ENCODE peak calls at places on chromosomes 3 and 15, in seven cellular contexts. One of them, this sample, is unnamed. For H3K4me1, the result is how much of the 10 kb centered on the place peaks cover.

GRCh38 chr3:79002465-79003372 is 765.1 kb downstream of the ROBO1 start:
- DNase-seq in mesendoderm: peak
- DNase-seq in IMR-90: no peak
- DNase-seq in neuronal stem cell: no peak
- DNase-seq in H9: no peak
- DNase-seq in trophoblast cell: no peak
- DNase-seq in H1: no peak
- DNase-seq in this sample: no peak

GRCh38 chr3:38541800-38542199 is 45.7 kb downstream of the EXOG start:
- DNase-seq in mesendoderm: no peak
- DNase-seq in IMR-90: no peak
- DNase-seq in neuronal stem cell: no peak
- DNase-seq in H9: no peak
- DNase-seq in trophoblast cell: no peak
- DNase-seq in H1: no peak
- DNase-seq in this sample: no peak

GRCh38 chr3:17759901-17760300 is 17.5 kb upstream of the TBC1D5 start:
- DNase-seq in mesendoderm: no peak
- DNase-seq in IMR-90: no peak
- DNase-seq in neuronal stem cell: no peak
- DNase-seq in H9: no peak
- DNase-seq in trophoblast cell: no peak
- DNase-seq in H1: no peak
- DNase-seq in this sample: no peak

GRCh38 chr3:166425900-166426611 is 588.8 kb upstream of the BCHE start:
- DNase-seq in mesendoderm: peak
- DNase-seq in IMR-90: no peak
- DNase-seq in neuronal stem cell: no peak
- DNase-seq in H9: peak
- DNase-seq in trophoblast cell: peak
- DNase-seq in H1: no peak
- DNase-seq in this sample: no peak

GRCh38 chr3:107384907-107385306 is 7.7 kb downstream of the CCDC54 start:
- DNase-seq in mesendoderm: peak
- DNase-seq in IMR-90: no peak
- DNase-seq in neuronal stem cell: no peak
- DNase-seq in H9: no peak
- DNase-seq in trophoblast cell: no peak
- DNase-seq in H1: no peak
- DNase-seq in this sample: no peak

GRCh38 chr3:1600700-1601418 is 497.8 kb upstream of the CNTN4 start:
- DNase-seq in mesendoderm: no peak
- DNase-seq in IMR-90: no peak
- DNase-seq in neuronal stem cell: no peak
- DNase-seq in H9: no peak
- DNase-seq in trophoblast cell: no peak
- DNase-seq in H1: no peak
- DNase-seq in this sample: no peak

GRCh38 chr3:34174740-34175139 is 376.3 kb downstream of the PDCD6IP start:
- DNase-seq in mesendoderm: peak
- DNase-seq in IMR-90: no peak
- DNase-seq in neuronal stem cell: no peak
- DNase-seq in H9: no peak
- DNase-seq in trophoblast cell: no peak
- DNase-seq in H1: no peak
- DNase-seq in this sample: no peak

GRCh38 chr3:46925585-46925934 is 48.0 kb downstream of the PTH1R start:
- DNase-seq in mesendoderm: no peak
- DNase-seq in IMR-90: no peak
- DNase-seq in neuronal stem cell: no peak
- DNase-seq in H9: no peak
- DNase-seq in trophoblast cell: no peak
- DNase-seq in H1: no peak
- DNase-seq in this sample: no peak

GRCh38 chr3:135491478-135491877 is 474.1 kb upstream of the PPP2R3A start:
- DNase-seq in mesendoderm: peak
- DNase-seq in IMR-90: no peak
- DNase-seq in neuronal stem cell: no peak
- DNase-seq in H9: no peak
- DNase-seq in trophoblast cell: no peak
- DNase-seq in H1: no peak
- DNase-seq in this sample: no peak

GRCh38 chr3:160763073-160763472 is 7.0 kb downstream of the PPM1L start:
- DNase-seq in mesendoderm: no peak
- DNase-seq in IMR-90: no peak
- DNase-seq in neuronal stem cell: no peak
- DNase-seq in H9: no peak
- DNase-seq in trophoblast cell: no peak
- DNase-seq in H1: no peak
- DNase-seq in this sample: no peak

GRCh38 chr3:160768031-160768430 is 12.0 kb downstream of the PPM1L start:
- DNase-seq in mesendoderm: no peak
- DNase-seq in IMR-90: no peak
- DNase-seq in neuronal stem cell: no peak
- DNase-seq in H9: no peak
- DNase-seq in trophoblast cell: no peak
- DNase-seq in H1: no peak
- DNase-seq in this sample: no peak

GRCh38 chr3:160768918-160769317 is 12.9 kb downstream of the PPM1L start:
- DNase-seq in mesendoderm: no peak
- DNase-seq in IMR-90: no peak
- DNase-seq in neuronal stem cell: no peak
- DNase-seq in H9: no peak
- DNase-seq in trophoblast cell: no peak
- DNase-seq in H1: no peak
- DNase-seq in this sample: no peak

DNA sequence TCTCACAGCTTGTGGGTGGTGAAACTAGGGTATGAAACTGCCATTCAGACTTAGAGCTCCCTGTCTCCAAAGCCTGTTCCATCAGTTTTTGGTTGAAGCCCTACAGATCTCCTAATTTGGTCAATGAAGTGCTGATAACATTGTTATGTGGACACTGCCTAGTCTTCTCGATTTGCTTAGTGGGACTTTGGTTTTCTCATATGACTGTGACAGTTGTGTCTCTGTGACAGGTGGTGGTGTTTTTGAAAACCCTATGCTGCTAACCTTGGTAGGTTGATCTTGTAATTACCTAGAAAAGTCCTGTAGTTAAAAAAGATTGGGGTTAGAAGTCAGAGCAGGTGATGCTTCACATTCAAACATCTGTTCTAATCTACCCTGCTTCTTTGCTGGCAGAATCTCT is 9.2 kb downstream of the PPM1L start:
- DNase-seq in mesendoderm: no peak
- DNase-seq in IMR-90: no peak
- DNase-seq in neuronal stem cell: no peak
- DNase-seq in H9: no peak
- DNase-seq in trophoblast cell: no peak
- DNase-seq in H1: no peak
- DNase-seq in this sample: no peak
- H3K4ac ChIP-seq in mesendoderm: no peak
- H3K4ac ChIP-seq in IMR-90: no peak
- H3K4ac ChIP-seq in neuronal stem cell: no peak
- H3K4ac ChIP-seq in H9: no peak
- H3K4ac ChIP-seq in trophoblast cell: no peak
- H3K4ac ChIP-seq in H1: no peak
- H3K4ac ChIP-seq in this sample: no peak

DNA sequence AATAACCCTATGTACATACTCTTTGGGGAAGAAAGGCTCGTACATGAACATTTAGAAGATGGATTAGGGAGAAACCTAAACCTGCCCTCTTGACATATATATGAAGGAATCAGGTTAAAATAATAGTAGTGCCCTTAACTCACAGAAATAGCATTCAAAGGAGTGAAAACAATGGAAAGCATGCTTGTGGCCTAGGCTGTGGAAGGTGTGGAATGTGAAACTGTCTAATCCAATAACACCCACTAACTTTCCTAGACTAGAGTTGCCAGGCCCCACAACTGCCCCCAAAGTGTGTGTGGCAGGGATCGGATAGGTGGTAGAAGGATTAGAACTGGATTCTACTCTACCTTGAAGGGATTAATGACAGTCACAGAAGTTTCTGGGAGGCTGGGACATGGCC is 317.4 kb upstream of the LRRFIP2 start:
- DNase-seq in mesendoderm: peak
- DNase-seq in IMR-90: no peak
- DNase-seq in neuronal stem cell: no peak
- DNase-seq in H9: no peak
- DNase-seq in trophoblast cell: no peak
- DNase-seq in H1: no peak
- DNase-seq in this sample: no peak
- H3K4me1 ChIP-seq in mesendoderm: under half
- H3K4me1 ChIP-seq in IMR-90: under half
- H3K4me1 ChIP-seq in neuronal stem cell: under half
- H3K4me1 ChIP-seq in H9: under half
- H3K4me1 ChIP-seq in trophoblast cell: under half
- H3K4me1 ChIP-seq in H1: under half
- H3K4me1 ChIP-seq in this sample: under half

GRCh38 chr3:114418724-114419543 is 125.1 kb downstream of the TIGIT start:
- DNase-seq in mesendoderm: peak
- DNase-seq in IMR-90: peak
- DNase-seq in neuronal stem cell: peak
- DNase-seq in H9: no peak
- DNase-seq in trophoblast cell: peak
- DNase-seq in H1: no peak
- DNase-seq in this sample: peak
- H3K4me2 ChIP-seq in mesendoderm: no peak
- H3K4me2 ChIP-seq in IMR-90: peak
- H3K4me2 ChIP-seq in neuronal stem cell: no peak
- H3K4me2 ChIP-seq in H9: no peak
- H3K4me2 ChIP-seq in trophoblast cell: no peak
- H3K4me2 ChIP-seq in H1: no peak
- H3K4me2 ChIP-seq in this sample: no peak

GRCh38 chr3:36832406-36832805 is 68.1 kb upstream of the DCLK3 start:
- DNase-seq in mesendoderm: no peak
- DNase-seq in IMR-90: no peak
- DNase-seq in neuronal stem cell: no peak
- DNase-seq in H9: no peak
- DNase-seq in trophoblast cell: no peak
- DNase-seq in H1: no peak
- DNase-seq in this sample: no peak
- H3K4ac ChIP-seq in mesendoderm: no peak
- H3K4ac ChIP-seq in IMR-90: no peak
- H3K4ac ChIP-seq in neuronal stem cell: no peak
- H3K4ac ChIP-seq in H9: no peak
- H3K4ac ChIP-seq in trophoblast cell: no peak
- H3K4ac ChIP-seq in H1: no peak
- H3K4ac ChIP-seq in this sample: no peak

GRCh38 chr15:98883504-98883903 is 124.1 kb downstream of the PGPEP1L start:
- DNase-seq in mesendoderm: no peak
- DNase-seq in IMR-90: no peak
- DNase-seq in neuronal stem cell: no peak
- DNase-seq in H9: no peak
- DNase-seq in trophoblast cell: no peak
- DNase-seq in H1: no peak
- DNase-seq in this sample: no peak

GRCh38 chr15:98878172-98878571 is 129.4 kb downstream of the PGPEP1L start:
- DNase-seq in mesendoderm: no peak
- DNase-seq in IMR-90: peak
- DNase-seq in neuronal stem cell: no peak
- DNase-seq in H9: no peak
- DNase-seq in trophoblast cell: no peak
- DNase-seq in H1: no peak
- DNase-seq in this sample: peak

GRCh38 chr15:98884894-98885293 is 122.7 kb downstream of the PGPEP1L start:
- DNase-seq in mesendoderm: no peak
- DNase-seq in IMR-90: no peak
- DNase-seq in neuronal stem cell: no peak
- DNase-seq in H9: no peak
- DNase-seq in trophoblast cell: no peak
- DNase-seq in H1: no peak
- DNase-seq in this sample: no peak

GRCh38 chr15:98878862-98879261 is 128.7 kb downstream of the PGPEP1L start:
- DNase-seq in mesendoderm: no peak
- DNase-seq in IMR-90: no peak
- DNase-seq in neuronal stem cell: no peak
- DNase-seq in H9: no peak
- DNase-seq in trophoblast cell: no peak
- DNase-seq in H1: no peak
- DNase-seq in this sample: no peak

DNA sequence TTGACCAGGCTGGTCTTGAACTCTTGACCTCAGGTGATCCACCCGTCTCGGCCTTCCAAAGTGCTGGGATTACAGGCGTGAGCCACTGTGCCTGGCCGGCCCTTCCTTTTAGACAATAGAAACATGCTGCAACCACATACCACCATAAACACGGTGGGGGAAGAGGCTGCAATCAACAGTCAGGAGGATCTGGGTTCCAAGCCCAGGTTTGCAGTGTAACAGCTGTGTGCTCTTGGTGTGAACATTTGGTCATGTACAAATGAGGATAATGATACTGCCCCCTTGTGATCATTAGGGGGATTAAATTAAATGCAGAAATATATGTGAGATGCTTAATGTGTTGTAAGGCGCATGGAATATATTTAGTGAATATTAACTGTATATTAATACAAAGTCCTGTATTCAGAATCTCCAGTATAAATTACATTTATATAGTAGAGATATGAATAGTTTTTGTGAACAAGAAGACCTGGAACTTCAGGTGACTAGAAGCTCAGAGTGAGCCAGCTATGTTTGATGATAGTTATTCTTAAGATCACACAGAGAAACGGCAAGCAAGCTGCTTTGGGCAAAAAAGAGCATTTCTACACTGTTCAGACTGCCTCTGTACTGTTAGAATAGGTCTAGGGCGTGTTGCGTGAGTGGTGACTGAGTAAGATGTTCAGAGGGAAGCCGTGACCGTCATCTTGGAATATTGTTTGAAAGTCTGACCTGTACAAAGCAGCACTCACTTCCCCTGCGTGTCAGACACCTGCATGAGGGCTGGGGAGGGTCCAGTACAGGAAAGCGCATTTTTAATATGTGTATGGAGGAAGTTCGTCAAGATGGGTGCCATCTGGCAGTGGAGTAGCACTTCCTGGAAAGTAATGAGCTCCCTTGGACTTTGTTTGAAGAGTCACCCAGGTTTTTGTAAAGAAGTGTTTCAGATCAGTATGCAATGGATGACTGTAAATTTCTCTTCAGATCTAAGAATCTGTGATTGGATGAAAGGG is 125.8 kb downstream of the PGPEP1L start:
- DNase-seq in mesendoderm: peak
- DNase-seq in IMR-90: peak
- DNase-seq in neuronal stem cell: no peak
- DNase-seq in H9: no peak
- DNase-seq in trophoblast cell: peak
- DNase-seq in H1: no peak
- DNase-seq in this sample: peak
- H3K4me1 ChIP-seq in mesendoderm: under half
- H3K4me1 ChIP-seq in IMR-90: under half
- H3K4me1 ChIP-seq in neuronal stem cell: under half
- H3K4me1 ChIP-seq in H9: under half
- H3K4me1 ChIP-seq in trophoblast cell: under half
- H3K4me1 ChIP-seq in H1: under half
- H3K4me1 ChIP-seq in this sample: under half

GRCh38 chr3:110813541-110813940 is 258.1 kb upstream of the NECTIN3 start:
- DNase-seq in mesendoderm: peak
- DNase-seq in IMR-90: peak
- DNase-seq in neuronal stem cell: no peak
- DNase-seq in H9: no peak
- DNase-seq in trophoblast cell: no peak
- DNase-seq in H1: no peak
- DNase-seq in this sample: peak
- H3K4me2 ChIP-seq in mesendoderm: no peak
- H3K4me2 ChIP-seq in IMR-90: no peak
- H3K4me2 ChIP-seq in neuronal stem cell: no peak
- H3K4me2 ChIP-seq in H9: no peak
- H3K4me2 ChIP-seq in trophoblast cell: no peak
- H3K4me2 ChIP-seq in H1: no peak
- H3K4me2 ChIP-seq in this sample: no peak

This sample was measured in mesenchymal stem cell.